ENCODE peak calls at places on chromosomes 1 and 21, in six cellular contexts. One of them, this sample, is unnamed.

GRCh38 chr1:247115141-247115510 is 11.0 kb upstream of the ZNF669 start:
- DNase-seq in C1 segment of cervical spinal cord: no peak
- DNase-seq in fibroblast of the aortic adventitia: no peak
- DNase-seq in spleen: no peak
- DNase-seq in GM13977: no peak
- DNase-seq in lung microvascular endothelial cell: no peak
- DNase-seq in this sample: no peak

GRCh38 chr1:97119775-97120174 is 398.2 kb downstream of the PTBP2 start:
- DNase-seq in C1 segment of cervical spinal cord: no peak
- DNase-seq in fibroblast of the aortic adventitia: no peak
- DNase-seq in spleen: no peak
- DNase-seq in GM13977: no peak
- DNase-seq in lung microvascular endothelial cell: no peak
- DNase-seq in this sample: peak; percentile 69

GRCh38 chr1:47866631-47867446 is 130.3 kb downstream of the TRABD2B start:
- DNase-seq in C1 segment of cervical spinal cord: no peak
- DNase-seq in fibroblast of the aortic adventitia: no peak
- DNase-seq in spleen: no peak
- DNase-seq in GM13977: no peak
- DNase-seq in lung microvascular endothelial cell: no peak
- DNase-seq in this sample: no peak

GRCh38 chr1:226825037-226825745 is 45.2 kb upstream of the PSEN2 start:
- DNase-seq in C1 segment of cervical spinal cord: peak; percentile 33
- DNase-seq in fibroblast of the aortic adventitia: no peak
- DNase-seq in spleen: no peak
- DNase-seq in GM13977: peak; percentile 25
- DNase-seq in lung microvascular endothelial cell: no peak
- DNase-seq in this sample: no peak

GRCh38 chr1:25549273-25550154 is 6.1 kb downstream of the LDLRAP1 start:
- DNase-seq in C1 segment of cervical spinal cord: no peak
- DNase-seq in fibroblast of the aortic adventitia: peak; percentile 37
- DNase-seq in spleen: peak; percentile 92
- DNase-seq in GM13977: peak; percentile 93
- DNase-seq in lung microvascular endothelial cell: peak; percentile 40
- DNase-seq in this sample: no peak

GRCh38 chr1:47837046-47837830 is 159.9 kb downstream of the TRABD2B start:
- DNase-seq in C1 segment of cervical spinal cord: no peak
- DNase-seq in fibroblast of the aortic adventitia: no peak
- DNase-seq in spleen: peak; percentile 20
- DNase-seq in GM13977: no peak
- DNase-seq in lung microvascular endothelial cell: no peak
- DNase-seq in this sample: no peak

GRCh38 chr1:167463055-167463454 is 55.3 kb downstream of the CD247 start:
- DNase-seq in C1 segment of cervical spinal cord: no peak
- DNase-seq in fibroblast of the aortic adventitia: no peak
- DNase-seq in spleen: no peak
- DNase-seq in GM13977: no peak
- DNase-seq in lung microvascular endothelial cell: no peak
- DNase-seq in this sample: peak; percentile 39

GRCh38 chr1:77847621-77848080 is 40.8 kb upstream of the NEXN start:
- DNase-seq in C1 segment of cervical spinal cord: no peak
- DNase-seq in fibroblast of the aortic adventitia: no peak
- DNase-seq in spleen: no peak
- DNase-seq in GM13977: no peak
- DNase-seq in lung microvascular endothelial cell: no peak
- DNase-seq in this sample: no peak

GRCh38 chr1:43968348-43968948 is 1.4 kb upstream of the DPH2 start:
- DNase-seq in C1 segment of cervical spinal cord: no peak
- DNase-seq in fibroblast of the aortic adventitia: peak; percentile 43
- DNase-seq in spleen: no peak
- DNase-seq in GM13977: no peak
- DNase-seq in lung microvascular endothelial cell: peak; percentile 45
- DNase-seq in this sample: peak; percentile 83

GRCh38 chr21:42164064-42164789 is 54.7 kb upstream of the ABCG1 start:
- DNase-seq in C1 segment of cervical spinal cord: no peak
- DNase-seq in fibroblast of the aortic adventitia: no peak
- DNase-seq in spleen: peak; percentile 89
- DNase-seq in GM13977: peak; percentile 77
- DNase-seq in lung microvascular endothelial cell: peak; percentile 63
- DNase-seq in this sample: peak; percentile 44

GRCh38 chr1:89823679-89824292 is 3.0 kb downstream of the LRRC8D start:
- DNase-seq in C1 segment of cervical spinal cord: no peak
- DNase-seq in fibroblast of the aortic adventitia: no peak
- DNase-seq in spleen: no peak
- DNase-seq in GM13977: no peak
- DNase-seq in lung microvascular endothelial cell: no peak
- DNase-seq in this sample: no peak

GRCh38 chr1:30782361-30783243 is 25.0 kb upstream of the LAPTM5 start:
- DNase-seq in C1 segment of cervical spinal cord: no peak
- DNase-seq in fibroblast of the aortic adventitia: peak; percentile 56
- DNase-seq in spleen: peak; percentile 93
- DNase-seq in GM13977: peak; percentile 87
- DNase-seq in lung microvascular endothelial cell: peak; percentile 63
- DNase-seq in this sample: peak; percentile 89

GRCh38 chr1:161089251-161089924 is at the start of gene NECTIN4:
- DNase-seq in C1 segment of cervical spinal cord: no peak
- DNase-seq in fibroblast of the aortic adventitia: no peak
- DNase-seq in spleen: peak; percentile 54
- DNase-seq in GM13977: no peak
- DNase-seq in lung microvascular endothelial cell: no peak
- DNase-seq in this sample: no peak

GRCh38 chr21:25717491-25718139 is 17.1 kb downstream of the ATP5PF start:
- DNase-seq in C1 segment of cervical spinal cord: no peak
- DNase-seq in fibroblast of the aortic adventitia: peak; percentile 69
- DNase-seq in spleen: no peak
- DNase-seq in GM13977: no peak
- DNase-seq in lung microvascular endothelial cell: peak; percentile 70
- DNase-seq in this sample: no peak

GRCh38 chr1:88462481-88463261 is 221.4 kb upstream of the PKN2 start:
- DNase-seq in C1 segment of cervical spinal cord: peak; percentile 13
- DNase-seq in fibroblast of the aortic adventitia: peak; percentile 11
- DNase-seq in spleen: no peak
- DNase-seq in GM13977: no peak
- DNase-seq in lung microvascular endothelial cell: peak; percentile 29
- DNase-seq in this sample: peak; percentile 87

GRCh38 chr1:198201956-198202784 is 45.4 kb downstream of the NEK7 start:
- DNase-seq in C1 segment of cervical spinal cord: no peak
- DNase-seq in fibroblast of the aortic adventitia: no peak
- DNase-seq in spleen: no peak
- DNase-seq in GM13977: peak; percentile 22
- DNase-seq in lung microvascular endothelial cell: no peak
- DNase-seq in this sample: no peak

GRCh38 chr1:103516283-103516682 is 9.2 kb upstream of the RNPC3 start:
- DNase-seq in C1 segment of cervical spinal cord: no peak
- DNase-seq in fibroblast of the aortic adventitia: no peak
- DNase-seq in spleen: no peak
- DNase-seq in GM13977: no peak
- DNase-seq in lung microvascular endothelial cell: no peak
- DNase-seq in this sample: no peak

GRCh38 chr1:6738987-6739386 is 37.4 kb upstream of the DNAJC11 start:
- DNase-seq in C1 segment of cervical spinal cord: no peak
- DNase-seq in fibroblast of the aortic adventitia: no peak
- DNase-seq in spleen: no peak
- DNase-seq in GM13977: no peak
- DNase-seq in lung microvascular endothelial cell: no peak
- DNase-seq in this sample: no peak

GRCh38 chr1:230350208-230350921 is 75.8 kb downstream of the PGBD5 start:
- DNase-seq in C1 segment of cervical spinal cord: no peak
- DNase-seq in fibroblast of the aortic adventitia: no peak
- DNase-seq in spleen: no peak
- DNase-seq in GM13977: no peak
- DNase-seq in lung microvascular endothelial cell: no peak
- DNase-seq in this sample: no peak

GRCh38 chr1:167412920-167413319 is 105.4 kb downstream of the CD247 start:
- DNase-seq in C1 segment of cervical spinal cord: no peak
- DNase-seq in fibroblast of the aortic adventitia: no peak
- DNase-seq in spleen: no peak
- DNase-seq in GM13977: no peak
- DNase-seq in lung microvascular endothelial cell: no peak
- DNase-seq in this sample: no peak

GRCh38 chr1:155893389-155894142 is 17.6 kb downstream of the RIT1 start:
- DNase-seq in C1 segment of cervical spinal cord: no peak
- DNase-seq in fibroblast of the aortic adventitia: peak; percentile 83
- DNase-seq in spleen: no peak
- DNase-seq in GM13977: no peak
- DNase-seq in lung microvascular endothelial cell: peak; percentile 94
- DNase-seq in this sample: no peak

GRCh38 chr1:180912211-180912800 is 391 bp upstream of the KIAA1614 start:
- DNase-seq in C1 segment of cervical spinal cord: no peak
- DNase-seq in fibroblast of the aortic adventitia: peak; percentile 47
- DNase-seq in spleen: no peak
- DNase-seq in GM13977: peak; percentile 32
- DNase-seq in lung microvascular endothelial cell: peak; percentile 20
- DNase-seq in this sample: peak; percentile 82

GRCh38 chr1:111199881-111200801 is at the start of gene DENND2D:
- DNase-seq in C1 segment of cervical spinal cord: peak; percentile 48
- DNase-seq in fibroblast of the aortic adventitia: no peak
- DNase-seq in spleen: peak; percentile 86
- DNase-seq in GM13977: no peak
- DNase-seq in lung microvascular endothelial cell: no peak
- DNase-seq in this sample: no peak

GRCh38 chr1:57517587-57518397 is 93.9 kb upstream of the DAB1 start:
- DNase-seq in C1 segment of cervical spinal cord: no peak
- DNase-seq in fibroblast of the aortic adventitia: no peak
- DNase-seq in spleen: no peak
- DNase-seq in GM13977: no peak
- DNase-seq in lung microvascular endothelial cell: no peak
- DNase-seq in this sample: peak; percentile 6

GRCh38 chr1:234214129-234214910 is 158.9 kb upstream of the COA6 start:
- DNase-seq in C1 segment of cervical spinal cord: peak; percentile 48
- DNase-seq in fibroblast of the aortic adventitia: no peak
- DNase-seq in spleen: peak; percentile 85
- DNase-seq in GM13977: peak; percentile 66
- DNase-seq in lung microvascular endothelial cell: peak; percentile 5
- DNase-seq in this sample: peak; percentile 66

GRCh38 chr1:98660941-98661543 is 479 bp upstream of the SNX7 start:
- DNase-seq in C1 segment of cervical spinal cord: no peak
- DNase-seq in fibroblast of the aortic adventitia: peak; percentile 38
- DNase-seq in spleen: no peak
- DNase-seq in GM13977: no peak
- DNase-seq in lung microvascular endothelial cell: no peak
- DNase-seq in this sample: no peak

This sample was measured in neural progenitor cell.